ENCODE peak calls at places on chromosomes 16 and 17, in four cellular contexts. H, Y, Z and Q are unnamed samples.

GRCh38 chr17:50212121-50212843 is 10.9 kb upstream of the COL1A1 start:
- DNase-seq in H (peak), Z (no peak), Y (no peak), Q (peak)

GRCh38 chr17:77693301-77693700 is 265.2 kb upstream of the TNRC6C start:
- DNase-seq in Z (no peak), Y (no peak), H (no peak), Q (peak)

GRCh38 chr17:10357768-10358167 is 15.0 kb downstream of the MYH13 start:
- DNase-seq in Z (peak), H (no peak), Y (peak), Q (no peak)

GRCh38 chr17:40909351-40909750 is 24.3 kb upstream of the KRT20 start:
- DNase-seq in Z (peak), Y (peak), H (peak), Q (peak)

GRCh38 chr16:81657731-81658130 is 121.4 kb upstream of the PLCG2 start:
- DNase-seq in Y (no peak), H (no peak), Z (no peak), Q (no peak)

GRCh38 chr16:14452066-14452465 is 178.0 kb downstream of the PARN start:
- DNase-seq in Y (no peak), Z (no peak), H (peak), Q (no peak)

GRCh38 chr17:48550313-48551205 is 5.7 kb upstream of the HOXB2 start:
- DNase-seq in H (peak), Y (peak), Z (no peak), Q (no peak)

GRCh38 chr16:15966420-15967222 is 17.2 kb downstream of the ABCC1 start:
- DNase-seq in Y (no peak), Z (no peak), H (peak), Q (peak)

GRCh38 chr16:17602678-17603077 is 131.9 kb upstream of the XYLT1 start:
- DNase-seq in Y (no peak), H (no peak), Z (no peak), Q (no peak)

GRCh38 chr17:12730931-12731521 is 58.3 kb upstream of the ARHGAP44 start:
- DNase-seq in Y (peak), H (peak), Z (no peak), Q (peak)

GRCh38 chr16:57706717-57707116 is 12.1 kb downstream of the DRC7 start:
- DNase-seq in Y (no peak), Z (no peak), H (no peak), Q (no peak)

GRCh38 chr17:17836818-17837379 is at the start of gene SREBF1:
- DNase-seq in Z (peak), Y (peak), H (peak), Q (peak)

GRCh38 chr16:69049146-69049545 is 56.3 kb upstream of the HAS3 start:
- DNase-seq in Y (no peak), H (peak), Z (no peak), Q (peak)

GRCh38 chr16:86044241-86044671 is 145.3 kb downstream of the IRF8 start:
- DNase-seq in H (peak), Z (peak), Y (peak), Q (peak)

GRCh38 chr16:51084074-51084928 is 66.8 kb downstream of the SALL1 start:
- DNase-seq in H (no peak), Y (no peak), Z (no peak), Q (no peak)

GRCh38 chr17:42751628-42752027 is 6.8 kb upstream of the EZH1 start:
- DNase-seq in Z (no peak), H (no peak), Y (no peak), Q (no peak)

GRCh38 chr17:60506312-60506711 is 19.7 kb downstream of the APPBP2 start:
- DNase-seq in Z (no peak), H (peak), Y (no peak), Q (peak)

GRCh38 chr17:22268912-22269220 is 576.5 kb downstream of the KCNJ18 start:
- DNase-seq in H (no peak), Y (no peak), Z (no peak), Q (no peak)
- H2AFZ ChIP-seq in H (no peak), Y (no peak), Z (no peak), Q (no peak)

GRCh38 chr16:55499951-55500350 is 8.9 kb upstream of the LPCAT2 start:
- DNase-seq in Y (no peak), Z (no peak), H (peak), Q (peak)

GRCh38 chr16:55503726-55504553 is 4.9 kb upstream of the LPCAT2 start:
- DNase-seq in Y (no peak), Z (no peak), H (no peak), Q (no peak)

GRCh38 chr16:55499281-55499680 is 9.6 kb upstream of the LPCAT2 start:
- DNase-seq in H (no peak), Y (no peak), Z (no peak), Q (no peak)

GRCh38 chr16:55502801-55503366 is 6.0 kb upstream of the LPCAT2 start:
- DNase-seq in Y (peak), Z (no peak), H (peak), Q (peak)

GRCh38 chr16:55501549-55502322 is 7.1 kb upstream of the LPCAT2 start:
- DNase-seq in Z (peak), Y (peak), H (no peak), Q (no peak)
- H3K4me2 ChIP-seq in Z (no peak), Y (no peak), H (no peak), Q (no peak)

GRCh38 chr16:1530349-1530882 is 3.0 kb upstream of the TMEM204 start:
- DNase-seq in H (no peak), Z (no peak), Y (no peak), Q (peak)

GRCh38 chr16:1532081-1532760 is 1.2 kb upstream of the TMEM204 start:
- DNase-seq in Y (no peak), H (peak), Z (no peak), Q (no peak)

GRCh38 chr16:1532771-1533170 is 695 bp upstream of the TMEM204 start:
- DNase-seq in Y (no peak), H (no peak), Z (no peak), Q (no peak)

GRCh38 chr16:1530883-1531637 is 2.4 kb upstream of the TMEM204 start:
- DNase-seq in H (peak), Z (no peak), Y (no peak), Q (peak)

DNA sequence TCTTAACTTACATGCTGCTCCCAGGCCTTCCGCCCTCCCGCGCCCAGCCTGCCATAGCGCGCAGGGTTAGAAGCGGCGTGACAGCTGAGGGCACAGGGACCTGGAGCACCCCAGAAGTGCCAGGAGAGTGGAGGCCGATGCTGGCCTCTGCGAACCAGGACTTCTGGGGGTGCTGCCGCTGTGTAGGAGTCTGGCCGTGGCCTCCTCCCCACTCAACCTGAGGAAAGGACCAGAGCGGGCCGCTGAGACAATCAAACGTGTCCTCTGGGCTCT is 1.9 kb upstream of the TMEM204 start:
- DNase-seq in Z (no peak), Y (no peak), H (no peak), Q (no peak)
- H3K4me3 ChIP-seq in Z (no peak), Y (no peak), H (no peak), Q (no peak)

DNA sequence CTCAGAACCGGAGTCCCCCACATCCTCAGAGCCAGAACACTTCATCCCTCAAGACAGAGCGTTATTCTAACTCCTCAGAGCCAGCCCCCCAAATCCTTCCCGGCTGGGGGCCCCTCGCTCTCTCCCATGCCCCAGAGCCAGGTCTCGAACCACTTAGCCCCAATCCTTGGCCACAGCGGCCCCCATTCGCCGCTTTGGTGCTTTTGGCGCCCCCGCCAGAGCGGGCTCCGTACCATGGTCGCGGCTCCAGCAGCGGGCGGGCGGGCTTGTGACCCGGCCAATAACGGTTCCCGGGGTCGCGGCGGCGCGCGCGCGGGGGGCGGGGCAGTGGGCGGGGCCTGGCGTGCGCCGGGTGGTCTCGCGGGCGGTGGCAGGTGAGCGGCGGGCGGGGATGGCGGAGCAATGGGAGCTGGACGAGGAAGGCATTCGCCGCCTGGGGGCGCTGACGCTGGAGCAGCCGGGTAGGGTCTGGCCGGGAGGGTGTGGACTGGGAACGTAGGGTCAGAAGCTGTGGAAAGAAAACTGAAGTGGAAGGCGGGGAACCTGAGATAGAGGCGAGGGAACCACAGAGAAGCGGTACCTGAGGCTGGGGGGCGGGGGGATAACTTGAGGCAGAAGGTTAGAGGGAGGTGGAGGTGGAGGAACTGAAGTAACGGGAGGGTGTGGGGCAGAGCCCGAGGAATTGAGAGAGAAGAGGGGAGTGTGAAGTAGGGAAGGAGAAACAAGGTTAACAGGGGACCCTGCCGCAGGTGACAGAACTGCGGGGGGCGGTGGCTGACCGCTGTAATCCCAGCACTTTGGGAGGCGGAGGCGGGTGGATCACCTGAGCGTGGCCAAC is at the start of the genes KCTD19 and LRRC36:
- DNase-seq in Z (no peak), Y (peak), H (peak), Q (peak)
- H2AFZ ChIP-seq in Z (no peak), Y (peak), H (peak), Q (peak)

GRCh38 chr17:27989046-27989445 is 53.4 kb upstream of the NLK start:
- DNase-seq in Y (no peak), Z (no peak), H (no peak), Q (no peak)

GRCh38 chr17:27986805-27987684 is 55.4 kb upstream of the NLK start:
- DNase-seq in Y (no peak), Z (no peak), H (no peak), Q (no peak)

GRCh38 chr17:27991594-27991993 is 50.9 kb upstream of the NLK start:
- DNase-seq in Z (no peak), Y (no peak), H (no peak), Q (no peak)

GRCh38 chr17:27990979-27991378 is 51.5 kb upstream of the NLK start:
- DNase-seq in Z (no peak), Y (no peak), H (no peak), Q (no peak)

DNA sequence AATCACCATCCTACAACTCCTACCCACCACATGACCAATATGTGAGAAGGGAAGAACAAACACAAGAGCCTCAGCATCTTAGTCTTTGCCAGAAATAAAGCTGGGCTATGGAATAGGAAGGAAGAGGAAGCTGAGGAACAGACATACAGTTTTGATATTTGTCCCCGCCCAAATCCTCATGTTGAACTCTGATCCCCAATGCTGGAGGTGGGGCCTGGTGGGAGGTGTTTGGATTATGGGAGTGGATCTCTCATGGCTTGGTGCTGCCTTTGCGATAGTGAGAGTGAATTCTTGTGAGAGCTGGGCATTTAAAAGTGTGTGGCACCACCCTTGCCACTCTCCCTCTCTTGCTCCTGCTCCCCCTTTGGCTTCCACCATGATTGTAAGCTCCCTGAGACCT is 52.4 kb upstream of the NLK start:
- DNase-seq in Z (no peak), Y (no peak), H (no peak), Q (no peak)
- H3K4me2 ChIP-seq in Z (no peak), Y (no peak), H (no peak), Q (no peak)

DNA sequence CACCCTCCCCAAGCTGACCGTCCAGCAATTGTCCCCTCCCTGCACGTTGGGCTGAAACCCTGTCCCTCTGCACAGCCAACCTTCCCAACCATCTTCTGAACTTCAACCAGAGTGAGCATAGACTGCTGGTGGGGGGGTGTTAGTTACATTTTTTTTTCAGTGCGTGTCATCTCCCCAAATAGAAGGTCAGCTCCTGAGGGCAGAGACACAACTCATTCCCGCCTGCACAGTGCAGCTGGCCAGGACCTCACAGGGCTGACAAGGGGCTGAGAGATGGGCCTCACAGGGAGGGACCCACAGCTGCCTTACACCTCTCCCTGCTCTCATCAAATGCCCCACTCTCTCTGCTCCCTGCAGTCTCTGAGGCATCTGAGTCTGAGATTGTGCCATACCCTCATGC is 8.4 kb downstream of the SRL start:
- DNase-seq in Z (no peak), Y (no peak), H (no peak), Q (no peak)
- H3K4me3 ChIP-seq in Z (no peak), Y (no peak), H (no peak), Q (no peak)

DNA sequence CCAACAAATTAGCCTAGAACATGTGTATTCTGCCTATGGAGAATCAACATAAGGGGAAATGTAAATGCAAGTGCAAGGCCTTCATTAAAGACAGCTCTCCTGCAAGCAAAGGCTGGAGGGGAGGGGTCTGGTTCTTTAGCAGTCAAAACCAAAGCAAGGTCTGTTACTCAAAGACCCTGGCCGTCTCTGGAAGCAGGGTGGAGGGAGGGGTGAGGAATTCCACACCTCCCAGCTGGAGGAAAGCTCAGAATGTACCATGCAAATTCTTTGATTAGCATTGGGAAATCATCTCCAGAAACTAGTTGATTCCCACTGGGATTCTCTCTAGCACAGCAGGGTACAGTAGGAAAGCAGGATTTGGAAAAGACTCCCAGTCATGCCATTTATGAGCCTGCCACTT is 77.3 kb upstream of the ASIC2 start:
- DNase-seq in Z (no peak), Y (peak), H (no peak), Q (no peak)
- H2AFZ ChIP-seq in Z (no peak), Y (no peak), H (no peak), Q (no peak)

GRCh38 chr16:66905633-66906539 is 12.8 kb downstream of the CDH16 start:
- DNase-seq in Z (peak), H (no peak), Y (peak), Q (peak)
- H3K4me2 ChIP-seq in Z (no peak), H (no peak), Y (no peak), Q (no peak)

GRCh38 chr17:16104189-16104588 is 104.6 kb downstream of the TTC19 start:
- DNase-seq in H (no peak), Z (no peak), Y (no peak), Q (peak)

GRCh38 chr17:16106161-16106891 is 106.7 kb downstream of the TTC19 start:
- DNase-seq in Z (no peak), H (peak), Y (no peak), Q (peak)

GRCh38 chr17:16108386-16108785 is 106.9 kb downstream of the NCOR1 start:
- DNase-seq in Z (no peak), H (no peak), Y (no peak), Q (no peak)

GRCh38 chr17:16107165-16107770 is 107.6 kb downstream of the TTC19 start:
- DNase-seq in Y (no peak), H (no peak), Z (no peak), Q (no peak)

DNA sequence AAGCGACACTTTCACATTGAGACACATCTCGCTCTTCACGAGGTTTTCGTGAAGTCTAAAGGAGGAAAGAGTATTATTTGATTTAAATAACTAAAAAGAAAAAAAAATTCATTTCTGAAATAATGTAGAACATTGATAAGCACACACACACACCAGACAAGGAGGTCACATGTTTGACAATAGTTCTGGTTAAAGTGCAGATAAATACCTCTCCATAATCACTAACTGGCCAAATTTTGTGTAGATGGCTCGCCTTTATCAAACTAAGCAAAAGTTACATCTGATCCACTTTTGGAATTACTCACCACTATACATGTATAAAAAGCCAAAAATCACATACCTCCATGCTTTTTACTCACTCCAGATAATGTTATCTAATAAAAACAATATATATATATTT is 106.5 kb downstream of the NCOR1 start:
- DNase-seq in H (no peak), Y (no peak), Z (no peak), Q (no peak)
- H3K4me3 ChIP-seq in H (no peak), Y (no peak), Z (no peak), Q (no peak)